ENCODE peak calls at places on chromosome 10, in four cellular contexts. W, G, O and N are unnamed samples.

GRCh38 chr10:20922461-20922860 is 25.4 kb upstream of the NEBL start:
- DNase-seq in W (no peak), G (no peak), O (no peak), N (no peak)

GRCh38 chr10:131058799-131059198 is 252.7 kb downstream of the TCERG1L start:
- DNase-seq in G (no peak), W (no peak), O (no peak), N (no peak)

GRCh38 chr10:77332256-77332655 is 305.4 kb downstream of the KCNMA1 start:
- DNase-seq in G (no peak), O (no peak), W (no peak), N (no peak)

GRCh38 chr10:70753026-70753663 is 32.0 kb downstream of the TBATA start:
- DNase-seq in W (no peak), G (no peak), O (no peak), N (no peak)

GRCh38 chr10:23478570-23478969 is 39.7 kb downstream of the OTUD1 start:
- DNase-seq in O (peak; percentile 25), W (no peak), G (no peak), N (no peak)

GRCh38 chr10:73905256-73906018 is 5.5 kb upstream of the PLAU start:
- DNase-seq in O (no peak), G (no peak), W (no peak), N (no peak)

GRCh38 chr10:125004571-125005311 is 62.8 kb downstream of the ZRANB1 start:
- DNase-seq in W (peak; percentile 31), G (no peak), O (no peak), N (no peak)

GRCh38 chr10:79084972-79085597 is 16.3 kb downstream of the ZMIZ1 start:
- DNase-seq in O (no peak), G (no peak), W (no peak), N (no peak)

GRCh38 chr10:123470570-123470969 is 195.6 kb upstream of the GPR26 start:
- DNase-seq in G (no peak), W (no peak), O (no peak), N (no peak)

GRCh38 chr10:3935141-3935540 is 150.1 kb upstream of the KLF6 start:
- DNase-seq in O (peak; percentile 89), G (no peak), W (no peak), N (peak; percentile 46)

GRCh38 chr10:18341063-18341462 is 200.8 kb downstream of the CACNB2 start:
- DNase-seq in O (no peak), W (no peak), G (no peak), N (no peak)

GRCh38 chr10:34666008-34666700 is 148.9 kb downstream of the PARD3 start:
- DNase-seq in W (peak; percentile 62), G (no peak), O (peak; percentile 96), N (no peak)